ENCODE peak calls at places on chromosomes 4 and X, in eight cellular contexts. L, E, S, H, K, I, U and X are unnamed samples.

GRCh38 chrX:150201841-150202240 is 161.3 kb upstream of the MAMLD1 start:
- DNase-seq in L (no peak), E (no peak), S (no peak), H (no peak), K (no peak), I (no peak), U (no peak), X (no peak)

GRCh38 chrX:150163181-150163930 is 199.8 kb upstream of the MAMLD1 start:
- DNase-seq in L (no peak), E (no peak), S (no peak), H (no peak), K (no peak), I (no peak), U (no peak), X (no peak)

GRCh38 chr4:1099684-1100335 is 13.6 kb downstream of the RNF212 start:
- DNase-seq in L (no peak), E (no peak), S (no peak), H (no peak), K (no peak), I (peak; percentile 42), U (no peak), X (no peak)

GRCh38 chr4:1370321-1371124 is 23.5 kb downstream of the UVSSA start:
- DNase-seq in L (no peak), E (no peak), S (peak; percentile 47), H (no peak), K (no peak), I (peak; percentile 51), U (peak; percentile 72), X (no peak)

GRCh38 chr4:3773552-3774001 is 7.4 kb downstream of the ADRA2C start:
- DNase-seq in L (no peak), E (no peak), S (no peak), H (no peak), K (no peak), I (no peak), U (no peak), X (no peak)

GRCh38 chr4:139214039-139214534 is 37.1 kb upstream of the ELF2 start:
- DNase-seq in L (no peak), E (no peak), S (no peak), H (no peak), K (no peak), I (no peak), U (no peak), X (no peak)

GRCh38 chrX:53440631-53441517 is 6.7 kb upstream of the HSD17B10 start:
- DNase-seq in L (peak; percentile 37), E (peak; percentile 72), S (peak; percentile 76), H (peak; percentile 55), K (peak; percentile 62), I (peak; percentile 75), U (no peak), X (no peak)

GRCh38 chr4:164700471-164700870 is 53.5 kb upstream of the SMIM31 start:
- DNase-seq in L (peak; percentile 2), E (no peak), S (no peak), H (peak; percentile 47), K (no peak), I (no peak), U (no peak), X (no peak)

GRCh38 chrX:109629310-109629709 is 4.3 kb upstream of the KCNE5 start:
- DNase-seq in L (no peak), E (no peak), S (no peak), H (no peak), K (no peak), I (no peak), U (no peak), X (no peak)

GRCh38 chrX:46935295-46935694 is 23.1 kb downstream of the JADE3 start:
- DNase-seq in L (no peak), E (no peak), S (no peak), H (no peak), K (no peak), I (no peak), U (no peak), X (no peak)

GRCh38 chr4:57102050-57102564 is 8.1 kb downstream of the IGFBP7 start:
- DNase-seq in L (no peak), E (peak; percentile 31), S (peak; percentile 49), H (peak; percentile 93), K (peak; percentile 56), I (no peak), U (no peak), X (no peak)

GRCh38 chr4:118953276-118953675 is 64.6 kb downstream of the SYNPO2 start:
- DNase-seq in L (no peak), E (no peak), S (no peak), H (no peak), K (no peak), I (no peak), U (no peak), X (no peak)
- H3K27ac ChIP-seq in L (no peak overlapping the region), E (no peak overlapping the region), S (no peak overlapping the region), H (no peak overlapping the region), K (no peak overlapping the region), I (no peak overlapping the region), U (no peak overlapping the region), X (no peak overlapping the region)

GRCh38 chr4:153521467-153521866 is 55.3 kb downstream of the TMEM131L start:
- DNase-seq in L (no peak), E (no peak), S (no peak), H (no peak), K (no peak), I (no peak), U (no peak), X (no peak)

GRCh38 chr4:153523941-153524386 is 57.8 kb downstream of the TMEM131L start:
- DNase-seq in L (no peak), E (peak; percentile 9), S (no peak), H (no peak), K (no peak), I (no peak), U (no peak), X (no peak)

GRCh38 chr4:153522800-153523089 is 56.6 kb downstream of the TMEM131L start:
- DNase-seq in L (no peak), E (no peak), S (no peak), H (no peak), K (no peak), I (no peak), U (no peak), X (no peak)

GRCh38 chr4:153521995-153522799 is 56.0 kb downstream of the TMEM131L start:
- DNase-seq in L (no peak), E (no peak), S (no peak), H (no peak), K (no peak), I (no peak), U (no peak), X (no peak)

DNA sequence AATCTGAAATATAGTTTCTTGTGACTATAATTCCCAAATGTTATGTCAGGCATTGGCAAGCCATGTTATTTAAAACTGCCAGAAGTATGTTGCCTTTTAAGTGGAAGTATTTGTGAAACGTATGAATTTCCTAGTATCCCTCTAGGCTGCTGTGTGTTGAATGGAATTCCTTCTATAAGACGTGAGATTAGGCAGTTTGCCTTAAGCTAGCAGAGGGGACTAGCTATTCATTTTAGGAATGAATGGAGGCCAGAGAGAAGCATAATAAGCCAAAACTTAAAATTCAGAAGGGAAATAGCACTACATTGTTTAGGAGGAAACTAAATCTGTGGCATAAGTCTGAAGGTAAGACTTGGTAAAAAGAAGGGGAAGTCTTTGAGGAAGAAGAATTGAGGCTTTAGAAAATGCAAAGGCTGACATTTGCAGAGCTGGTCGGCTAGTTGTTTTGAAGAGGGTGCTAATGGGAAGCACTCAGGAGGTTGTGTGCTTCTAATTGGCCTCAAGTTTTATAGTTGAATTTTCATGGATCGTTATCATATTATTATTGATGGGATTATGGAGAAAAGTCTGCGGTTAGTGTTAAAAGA is 57.1 kb downstream of the TMEM131L start:
- DNase-seq in L (no peak), E (no peak), S (no peak), H (no peak), K (no peak), I (no peak), U (no peak), X (no peak)
- H3K27ac ChIP-seq in L (no peak overlapping the region), E (no peak overlapping the region), S (no peak overlapping the region), H (no peak overlapping the region), K (no peak overlapping the region), I (no peak overlapping the region), U (no peak overlapping the region), X (no peak overlapping the region)

DNA sequence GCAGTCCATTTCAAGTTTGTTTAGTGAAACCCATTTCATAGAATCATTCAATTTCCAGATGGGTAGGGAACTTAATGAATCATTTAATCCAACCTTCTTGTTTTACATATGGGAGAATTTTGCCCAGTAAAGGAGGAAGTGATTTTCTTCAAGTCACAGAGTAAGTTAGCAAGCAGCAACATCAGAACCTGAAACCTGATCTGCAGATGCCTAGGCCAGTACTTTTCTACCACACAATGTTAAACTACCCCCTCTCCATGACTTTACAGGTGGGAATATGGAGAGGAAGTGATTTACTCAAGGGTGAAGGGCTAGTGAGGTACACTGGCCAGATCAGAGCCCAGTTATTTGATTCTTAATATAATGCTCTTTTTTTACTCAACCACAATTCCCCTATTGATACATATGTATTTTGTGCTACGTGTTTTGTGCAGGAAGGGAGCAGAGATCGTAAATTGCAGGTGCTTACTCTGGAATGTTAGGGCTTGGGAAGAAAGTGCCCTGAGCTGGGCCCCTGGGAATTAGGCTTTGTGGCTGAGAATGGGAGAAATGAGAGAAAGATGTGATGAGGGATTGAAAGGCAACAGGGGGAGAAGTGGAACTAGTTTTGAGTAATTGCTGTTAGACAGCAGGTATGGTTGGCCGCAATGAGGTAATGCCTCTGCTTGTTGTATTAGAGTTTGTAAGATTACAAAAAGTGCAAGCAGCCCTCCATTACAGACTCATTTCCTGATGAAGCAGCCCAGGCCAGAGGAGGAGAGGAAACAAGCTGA is 6.8 kb downstream of the LHFPL1 start:
- DNase-seq in L (no peak), E (no peak), S (no peak), H (no peak), K (no peak), I (no peak), U (no peak), X (no peak)
- H3K27ac ChIP-seq in L (no peak overlapping the region), E (no peak overlapping the region), S (no peak overlapping the region), H (no peak overlapping the region), K (no peak overlapping the region), I (no peak overlapping the region), U (no peak overlapping the region), X (no peak overlapping the region)

GRCh38 chr4:10731690-10732089 is 47.1 kb upstream of the CLNK start:
- DNase-seq in L (no peak), E (no peak), S (no peak), H (no peak), K (no peak), I (no peak), U (no peak), X (no peak)

GRCh38 chr4:10734697-10735096 is 50.1 kb upstream of the CLNK start:
- DNase-seq in L (no peak), E (no peak), S (no peak), H (no peak), K (no peak), I (no peak), U (no peak), X (no peak)

GRCh38 chr4:10733016-10733415 is 48.4 kb upstream of the CLNK start:
- DNase-seq in L (no peak), E (no peak), S (no peak), H (no peak), K (no peak), I (no peak), U (no peak), X (no peak)

GRCh38 chr4:10732235-10732975 is 47.8 kb upstream of the CLNK start:
- DNase-seq in L (no peak), E (no peak), S (no peak), H (no peak), K (no peak), I (no peak), U (no peak), X (no peak)

GRCh38 chr4:10733486-10733885 is 48.9 kb upstream of the CLNK start:
- DNase-seq in L (no peak), E (no peak), S (no peak), H (no peak), K (no peak), I (no peak), U (no peak), X (no peak)
- H3K27ac ChIP-seq in L (no peak overlapping the region), E (no peak overlapping the region), S (no peak overlapping the region), H (no peak overlapping the region), K (no peak overlapping the region), I (no peak overlapping the region), U (no peak overlapping the region), X (no peak overlapping the region)